ENCODE peak calls at places on chromosomes 13 and 19, in seven cellular contexts. One of them, this sample, is unnamed.

GRCh38 chr13:78587395-78587794 is 16.0 kb downstream of the POU4F1 start:
- DNase-seq in HFF-Myc: no peak
- DNase-seq in K562: no peak
- DNase-seq in fibroblast of lung: no peak
- DNase-seq in fibroblast of villous mesenchyme: no peak
- DNase-seq in mesothelial cell of epicardium: no peak
- DNase-seq in tibial artery: no peak
- DNase-seq in this sample: no peak

GRCh38 chr13:98443329-98443728 is 133.6 kb downstream of the STK24 start:
- DNase-seq in HFF-Myc: peak
- DNase-seq in K562: no peak
- DNase-seq in fibroblast of lung: peak
- DNase-seq in fibroblast of villous mesenchyme: peak
- DNase-seq in mesothelial cell of epicardium: no peak
- DNase-seq in tibial artery: no peak
- DNase-seq in this sample: peak

GRCh38 chr13:93216122-93216521 is 10.5 kb upstream of the GPC6 start:
- DNase-seq in HFF-Myc: no peak
- DNase-seq in K562: peak
- DNase-seq in fibroblast of lung: no peak
- DNase-seq in fibroblast of villous mesenchyme: no peak
- DNase-seq in mesothelial cell of epicardium: no peak
- DNase-seq in tibial artery: no peak
- DNase-seq in this sample: no peak

GRCh38 chr13:74217816-74218215 is 83.6 kb upstream of the KLF12 start:
- DNase-seq in HFF-Myc: no peak
- DNase-seq in K562: no peak
- DNase-seq in fibroblast of lung: peak
- DNase-seq in fibroblast of villous mesenchyme: peak
- DNase-seq in mesothelial cell of epicardium: no peak
- DNase-seq in tibial artery: no peak
- DNase-seq in this sample: peak

GRCh38 chr19:17797397-17798201 is 2.7 kb downstream of the B3GNT3 start:
- DNase-seq in HFF-Myc: no peak
- DNase-seq in K562: no peak
- DNase-seq in fibroblast of lung: no peak
- DNase-seq in fibroblast of villous mesenchyme: no peak
- DNase-seq in mesothelial cell of epicardium: no peak
- DNase-seq in tibial artery: no peak
- DNase-seq in this sample: no peak

GRCh38 chr19:38015771-38016170 is 108.8 kb downstream of the SIPA1L3 start:
- DNase-seq in HFF-Myc: no peak
- DNase-seq in K562: no peak
- DNase-seq in fibroblast of lung: no peak
- DNase-seq in fibroblast of villous mesenchyme: no peak
- DNase-seq in mesothelial cell of epicardium: no peak
- DNase-seq in tibial artery: no peak
- DNase-seq in this sample: no peak

GRCh38 chr13:110306340-110306959 is 507 bp downstream of the COL4A1 start:
- DNase-seq in HFF-Myc: no peak
- DNase-seq in K562: no peak
- DNase-seq in fibroblast of lung: peak
- DNase-seq in fibroblast of villous mesenchyme: peak
- DNase-seq in mesothelial cell of epicardium: no peak
- DNase-seq in tibial artery: no peak
- DNase-seq in this sample: peak

GRCh38 chr13:52002361-52002760 is 8.9 kb downstream of the ATP7B start:
- DNase-seq in HFF-Myc: no peak
- DNase-seq in K562: no peak
- DNase-seq in fibroblast of lung: no peak
- DNase-seq in fibroblast of villous mesenchyme: no peak
- DNase-seq in mesothelial cell of epicardium: no peak
- DNase-seq in tibial artery: no peak
- DNase-seq in this sample: no peak

GRCh38 chr13:40981949-40982348 is 37.2 kb downstream of the ELF1 start:
- DNase-seq in HFF-Myc: no peak
- DNase-seq in K562: no peak
- DNase-seq in fibroblast of lung: no peak
- DNase-seq in fibroblast of villous mesenchyme: no peak
- DNase-seq in mesothelial cell of epicardium: no peak
- DNase-seq in tibial artery: no peak
- DNase-seq in this sample: no peak

GRCh38 chr13:33452873-33453558 is 167.5 kb upstream of the STARD13 start:
- DNase-seq in HFF-Myc: no peak
- DNase-seq in K562: no peak
- DNase-seq in fibroblast of lung: no peak
- DNase-seq in fibroblast of villous mesenchyme: peak
- DNase-seq in mesothelial cell of epicardium: no peak
- DNase-seq in tibial artery: no peak
- DNase-seq in this sample: no peak

GRCh38 chr19:38070573-38070972 is 153.4 kb downstream of the DPF1 start:
- DNase-seq in HFF-Myc: no peak
- DNase-seq in K562: no peak
- DNase-seq in fibroblast of lung: peak
- DNase-seq in fibroblast of villous mesenchyme: peak
- DNase-seq in mesothelial cell of epicardium: no peak
- DNase-seq in tibial artery: no peak
- DNase-seq in this sample: peak

GRCh38 chr13:98537740-98538139 is 39.2 kb downstream of the STK24 start:
- DNase-seq in HFF-Myc: no peak
- DNase-seq in K562: no peak
- DNase-seq in fibroblast of lung: no peak
- DNase-seq in fibroblast of villous mesenchyme: no peak
- DNase-seq in mesothelial cell of epicardium: no peak
- DNase-seq in tibial artery: no peak
- DNase-seq in this sample: no peak

GRCh38 chr13:102361113-102361512 is 40.7 kb downstream of the FGF14 start:
- DNase-seq in HFF-Myc: no peak
- DNase-seq in K562: no peak
- DNase-seq in fibroblast of lung: no peak
- DNase-seq in fibroblast of villous mesenchyme: no peak
- DNase-seq in mesothelial cell of epicardium: no peak
- DNase-seq in tibial artery: no peak
- DNase-seq in this sample: no peak

GRCh38 chr13:44932171-44932849 is 57.0 kb downstream of the NUFIP1 start:
- DNase-seq in HFF-Myc: no peak
- DNase-seq in K562: no peak
- DNase-seq in fibroblast of lung: peak
- DNase-seq in fibroblast of villous mesenchyme: peak
- DNase-seq in mesothelial cell of epicardium: no peak
- DNase-seq in tibial artery: no peak
- DNase-seq in this sample: peak

GRCh38 chr19:55670280-55671053 is 4.6 kb upstream of the EPN1 start:
- DNase-seq in HFF-Myc: no peak
- DNase-seq in K562: peak
- DNase-seq in fibroblast of lung: no peak
- DNase-seq in fibroblast of villous mesenchyme: no peak
- DNase-seq in mesothelial cell of epicardium: peak
- DNase-seq in tibial artery: no peak
- DNase-seq in this sample: no peak

GRCh38 chr13:57631607-57632275 is at the start of gene PCDH17:
- DNase-seq in HFF-Myc: no peak
- DNase-seq in K562: no peak
- DNase-seq in fibroblast of lung: peak
- DNase-seq in fibroblast of villous mesenchyme: peak
- DNase-seq in mesothelial cell of epicardium: peak
- DNase-seq in tibial artery: peak
- DNase-seq in this sample: peak

GRCh38 chr19:48123907-48124675 is 13.5 kb upstream of the PLA2G4C start:
- DNase-seq in HFF-Myc: peak
- DNase-seq in K562: no peak
- DNase-seq in fibroblast of lung: no peak
- DNase-seq in fibroblast of villous mesenchyme: peak
- DNase-seq in mesothelial cell of epicardium: no peak
- DNase-seq in tibial artery: no peak
- DNase-seq in this sample: peak
- TF ChIP-seq CTCF in HFF-Myc: peak
- TF ChIP-seq CTCF in K562: no peak
- TF ChIP-seq CTCF in fibroblast of lung: peak
- TF ChIP-seq CTCF in fibroblast of villous mesenchyme: peak
- TF ChIP-seq CTCF in mesothelial cell of epicardium: no peak
- TF ChIP-seq CTCF in tibial artery: no peak
- TF ChIP-seq CTCF in this sample: peak

DNA sequence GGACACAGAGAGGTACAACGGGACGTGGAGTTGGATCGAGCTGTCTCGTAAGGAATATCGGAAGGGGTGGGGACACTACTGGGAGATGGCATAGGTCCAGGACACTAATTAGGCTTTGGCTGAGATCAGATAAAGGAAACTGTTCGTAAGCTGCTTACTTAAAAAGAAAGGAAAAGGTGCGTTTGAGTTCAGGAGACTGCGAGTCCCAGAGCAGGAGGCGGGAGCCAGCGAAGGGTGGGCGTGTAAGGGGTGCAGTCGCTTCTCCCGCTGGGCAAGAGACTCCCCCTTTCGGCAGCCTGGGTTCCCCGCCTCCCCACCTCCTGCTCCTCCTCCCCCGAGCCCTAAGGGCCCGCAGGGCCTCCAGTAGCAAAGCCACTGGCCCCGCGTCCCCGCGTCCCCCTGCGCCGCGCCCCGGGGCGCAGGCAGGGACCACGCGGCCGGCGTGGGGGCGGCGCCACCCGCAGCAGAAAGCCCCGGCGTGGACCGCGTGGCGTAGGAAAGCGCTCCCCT is 571 bp downstream of the ABCC4 start:
- DNase-seq in HFF-Myc: peak
- DNase-seq in K562: peak
- DNase-seq in fibroblast of lung: peak
- DNase-seq in fibroblast of villous mesenchyme: peak
- DNase-seq in mesothelial cell of epicardium: no peak
- DNase-seq in tibial artery: no peak
- DNase-seq in this sample: peak
- TF ChIP-seq CTCF in HFF-Myc: no peak
- TF ChIP-seq CTCF in K562: peak
- TF ChIP-seq CTCF in fibroblast of lung: peak
- TF ChIP-seq CTCF in fibroblast of villous mesenchyme: peak
- TF ChIP-seq CTCF in mesothelial cell of epicardium: no peak
- TF ChIP-seq CTCF in tibial artery: no peak
- TF ChIP-seq CTCF in this sample: peak

GRCh38 chr19:40570313-40571004 is 6.2 kb upstream of the SHKBP1 start:
- DNase-seq in HFF-Myc: peak
- DNase-seq in K562: peak
- DNase-seq in fibroblast of lung: peak
- DNase-seq in fibroblast of villous mesenchyme: peak
- DNase-seq in mesothelial cell of epicardium: peak
- DNase-seq in tibial artery: peak
- DNase-seq in this sample: peak
- TF ChIP-seq CTCF in HFF-Myc: no peak
- TF ChIP-seq CTCF in K562: peak
- TF ChIP-seq CTCF in fibroblast of lung: no peak
- TF ChIP-seq CTCF in fibroblast of villous mesenchyme: no peak
- TF ChIP-seq CTCF in mesothelial cell of epicardium: no peak
- TF ChIP-seq CTCF in tibial artery: peak
- TF ChIP-seq CTCF in this sample: no peak

DNA sequence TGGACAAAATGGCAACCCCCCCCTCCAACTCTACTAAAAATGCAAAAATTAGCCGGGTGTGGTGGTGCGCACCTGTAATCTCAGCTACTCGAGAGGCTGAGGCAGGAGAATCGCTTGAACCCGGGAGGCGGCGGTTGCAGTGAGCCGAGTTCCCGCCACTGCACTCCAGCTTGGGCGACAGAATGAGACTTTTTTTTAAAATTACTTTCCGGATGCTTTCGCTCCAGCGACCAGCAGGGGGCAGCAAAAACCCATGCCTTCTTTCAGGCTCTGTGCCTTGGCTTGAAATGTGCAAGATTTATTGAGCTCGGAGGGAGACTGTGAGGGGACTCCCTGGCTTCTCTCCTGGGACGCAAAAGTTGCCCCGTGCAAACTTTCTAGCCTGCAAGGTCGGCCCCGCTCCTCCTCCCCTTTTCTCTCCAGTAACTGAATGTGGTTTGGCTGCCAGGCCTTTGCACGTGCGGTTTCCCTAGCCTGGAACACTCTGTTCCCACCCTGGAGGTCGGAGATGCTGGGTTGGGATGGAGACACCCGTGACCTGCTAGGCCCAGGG is 61.4 kb upstream of the NFIC start:
- DNase-seq in HFF-Myc: peak
- DNase-seq in K562: peak
- DNase-seq in fibroblast of lung: peak
- DNase-seq in fibroblast of villous mesenchyme: peak
- DNase-seq in mesothelial cell of epicardium: no peak
- DNase-seq in tibial artery: peak
- DNase-seq in this sample: peak
- TF ChIP-seq CTCF in HFF-Myc: peak
- TF ChIP-seq CTCF in K562: peak
- TF ChIP-seq CTCF in fibroblast of lung: peak
- TF ChIP-seq CTCF in fibroblast of villous mesenchyme: peak
- TF ChIP-seq CTCF in mesothelial cell of epicardium: peak
- TF ChIP-seq CTCF in tibial artery: peak
- TF ChIP-seq CTCF in this sample: peak

DNA sequence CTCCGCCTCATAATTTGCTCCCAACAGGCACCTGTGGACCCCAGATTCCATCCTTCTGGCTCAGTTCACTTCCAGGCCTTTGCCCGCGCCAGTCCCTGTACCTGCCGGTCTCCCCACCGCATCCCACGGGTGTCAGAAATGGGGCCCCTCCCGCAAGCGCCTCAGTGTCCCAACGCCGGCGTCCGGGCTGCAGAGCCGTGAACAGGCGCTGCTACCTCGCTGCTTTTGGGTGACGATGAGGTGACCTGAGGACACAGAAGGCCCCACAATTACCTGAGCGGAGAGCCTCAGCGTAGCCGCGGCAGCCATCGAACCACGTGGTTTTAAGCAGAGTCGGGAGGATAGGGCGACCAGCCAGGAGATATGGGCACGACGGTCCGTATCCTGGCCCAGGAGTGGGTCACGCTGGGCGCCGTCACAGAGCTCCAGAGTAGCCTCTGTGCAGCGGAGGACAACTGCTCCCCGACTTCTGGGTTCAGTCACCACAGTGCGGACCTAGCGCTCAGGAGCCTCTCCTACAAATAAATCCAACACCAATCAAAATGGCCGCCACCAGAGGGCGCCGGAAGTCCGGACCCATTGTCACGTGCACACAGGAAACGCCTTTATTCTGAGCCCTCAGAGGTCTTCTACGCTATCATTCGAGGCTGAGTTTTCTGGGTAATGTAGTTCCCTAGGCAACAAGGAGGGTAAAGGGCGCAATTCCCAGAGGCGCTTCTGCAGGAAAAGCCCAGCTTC is at the start of gene ZNF814:
- DNase-seq in HFF-Myc: peak
- DNase-seq in K562: no peak
- DNase-seq in fibroblast of lung: peak
- DNase-seq in fibroblast of villous mesenchyme: peak
- DNase-seq in mesothelial cell of epicardium: peak
- DNase-seq in tibial artery: peak
- DNase-seq in this sample: peak
- TF ChIP-seq CTCF in HFF-Myc: peak
- TF ChIP-seq CTCF in K562: no peak
- TF ChIP-seq CTCF in fibroblast of lung: peak
- TF ChIP-seq CTCF in fibroblast of villous mesenchyme: peak
- TF ChIP-seq CTCF in mesothelial cell of epicardium: peak
- TF ChIP-seq CTCF in tibial artery: no peak
- TF ChIP-seq CTCF in this sample: peak

DNA sequence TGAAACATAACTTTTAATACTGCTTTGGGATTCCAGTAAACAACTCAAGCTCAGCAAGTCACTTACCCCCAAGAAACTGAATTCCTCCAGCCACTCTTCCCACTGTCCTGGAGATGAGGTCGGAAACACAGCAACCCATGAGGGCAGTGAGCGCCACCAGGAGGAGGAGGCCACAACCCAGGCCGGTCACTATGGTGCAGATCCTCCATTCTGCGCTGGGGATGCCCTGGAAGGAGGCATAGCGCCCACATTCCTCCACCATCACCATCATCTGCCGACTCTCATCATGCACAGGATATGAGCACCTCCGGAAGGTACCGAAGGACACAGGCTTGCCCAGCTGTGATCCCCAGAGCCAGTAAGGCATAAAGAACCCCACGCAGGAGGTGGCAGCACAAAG is 2.2 kb downstream of the LHFPL6 start:
- DNase-seq in HFF-Myc: no peak
- DNase-seq in K562: no peak
- DNase-seq in fibroblast of lung: no peak
- DNase-seq in fibroblast of villous mesenchyme: no peak
- DNase-seq in mesothelial cell of epicardium: no peak
- DNase-seq in tibial artery: peak
- DNase-seq in this sample: peak
- TF ChIP-seq CTCF in HFF-Myc: peak
- TF ChIP-seq CTCF in K562: peak
- TF ChIP-seq CTCF in fibroblast of lung: peak
- TF ChIP-seq CTCF in fibroblast of villous mesenchyme: peak
- TF ChIP-seq CTCF in mesothelial cell of epicardium: no peak
- TF ChIP-seq CTCF in tibial artery: peak
- TF ChIP-seq CTCF in this sample: peak

This sample was measured in fibroblast of the aortic adventitia.